ENCODE peak calls at places on chromosomes 16 and 17, in seven cellular contexts. One of them, this sample, is unnamed.

GRCh38 chr16:67236551-67237395 is 9.8 kb downstream of the TMEM208 start:
- DNase-seq in neural progenitor cell: peak; percentile 59
- DNase-seq in OCI-LY7: peak; percentile 83
- DNase-seq in PC-3: peak; percentile 51
- DNase-seq in H1: peak; percentile 77
- DNase-seq in fibroblast of lung: peak; percentile 52
- DNase-seq in GM23248: peak; percentile 84
- DNase-seq in this sample: peak; percentile 94

GRCh38 chr17:48068491-48068961 is 20.4 kb downstream of the NFE2L1 start:
- DNase-seq in OCI-LY7: peak; percentile 23
- DNase-seq in neural progenitor cell: no peak
- DNase-seq in PC-3: peak; percentile 51
- DNase-seq in H1: no peak
- DNase-seq in GM23248: peak; percentile 85
- DNase-seq in fibroblast of lung: no peak
- DNase-seq in this sample: peak; percentile 84

GRCh38 chr17:13521784-13522183 is 79.9 kb downstream of the HS3ST3A1 start:
- DNase-seq in OCI-LY7: no peak
- DNase-seq in PC-3: no peak
- DNase-seq in fibroblast of lung: no peak
- DNase-seq in neural progenitor cell: no peak
- DNase-seq in H1: no peak
- DNase-seq in GM23248: no peak
- DNase-seq in this sample: no peak

GRCh38 chr17:63435681-63436522 is 10.2 kb downstream of the CYB561 start:
- DNase-seq in H1: no peak
- DNase-seq in fibroblast of lung: no peak
- DNase-seq in PC-3: peak; percentile 60
- DNase-seq in neural progenitor cell: no peak
- DNase-seq in OCI-LY7: peak; percentile 75
- DNase-seq in GM23248: no peak
- DNase-seq in this sample: peak; percentile 84

GRCh38 chr16:73565263-73565662 is 517.3 kb upstream of the ZFHX3 start:
- DNase-seq in fibroblast of lung: peak; percentile 29
- DNase-seq in GM23248: peak; percentile 7
- DNase-seq in OCI-LY7: no peak
- DNase-seq in PC-3: peak; percentile 37
- DNase-seq in H1: no peak
- DNase-seq in neural progenitor cell: peak; percentile 55
- DNase-seq in this sample: no peak

GRCh38 chr16:86508947-86509758 is 1.2 kb upstream of the FOXF1 start:
- DNase-seq in PC-3: peak; percentile 35
- DNase-seq in H1: no peak
- DNase-seq in fibroblast of lung: peak; percentile 90
- DNase-seq in OCI-LY7: no peak
- DNase-seq in GM23248: peak; percentile 86
- DNase-seq in neural progenitor cell: peak; percentile 80
- DNase-seq in this sample: peak; percentile 98

GRCh38 chr17:81558115-81558468 is 5.9 kb upstream of the FAAP100 start:
- DNase-seq in PC-3: no peak
- DNase-seq in fibroblast of lung: no peak
- DNase-seq in GM23248: no peak
- DNase-seq in OCI-LY7: no peak
- DNase-seq in H1: no peak
- DNase-seq in neural progenitor cell: no peak
- DNase-seq in this sample: no peak

GRCh38 chr17:2176484-2177175 is 121.7 kb downstream of the HIC1 start:
- DNase-seq in fibroblast of lung: no peak
- DNase-seq in PC-3: no peak
- DNase-seq in neural progenitor cell: no peak
- DNase-seq in OCI-LY7: no peak
- DNase-seq in H1: no peak
- DNase-seq in GM23248: no peak
- DNase-seq in this sample: no peak

GRCh38 chr17:58079300-58080033 is 3.8 kb upstream of the DYNLL2 start:
- DNase-seq in neural progenitor cell: no peak
- DNase-seq in H1: no peak
- DNase-seq in fibroblast of lung: no peak
- DNase-seq in PC-3: no peak
- DNase-seq in GM23248: no peak
- DNase-seq in OCI-LY7: no peak
- DNase-seq in this sample: no peak

GRCh38 chr16:87186876-87187533 is 130.2 kb downstream of the C16orf95 start:
- DNase-seq in neural progenitor cell: no peak
- DNase-seq in GM23248: no peak
- DNase-seq in H1: no peak
- DNase-seq in OCI-LY7: no peak
- DNase-seq in PC-3: no peak
- DNase-seq in fibroblast of lung: no peak
- DNase-seq in this sample: no peak

GRCh38 chr17:59254742-59255141 is 34.4 kb downstream of the GDPD1 start:
- DNase-seq in PC-3: peak; percentile 49
- DNase-seq in OCI-LY7: no peak
- DNase-seq in GM23248: no peak
- DNase-seq in fibroblast of lung: no peak
- DNase-seq in neural progenitor cell: no peak
- DNase-seq in H1: no peak
- DNase-seq in this sample: no peak

GRCh38 chr17:55023626-55024025 is 55.1 kb downstream of the STXBP4 start:
- DNase-seq in PC-3: no peak
- DNase-seq in fibroblast of lung: peak; percentile 17
- DNase-seq in neural progenitor cell: no peak
- DNase-seq in H1: no peak
- DNase-seq in GM23248: no peak
- DNase-seq in OCI-LY7: no peak
- DNase-seq in this sample: no peak

GRCh38 chr17:81412490-81413093 is 17.3 kb downstream of the BAHCC1 start:
- DNase-seq in fibroblast of lung: no peak
- DNase-seq in OCI-LY7: no peak
- DNase-seq in GM23248: no peak
- DNase-seq in PC-3: no peak
- DNase-seq in neural progenitor cell: no peak
- DNase-seq in H1: no peak
- DNase-seq in this sample: no peak

GRCh38 chr17:63331301-63331700 is 114.8 kb downstream of the CYB561 start:
- DNase-seq in H1: no peak
- DNase-seq in GM23248: no peak
- DNase-seq in fibroblast of lung: no peak
- DNase-seq in neural progenitor cell: no peak
- DNase-seq in PC-3: no peak
- DNase-seq in OCI-LY7: no peak
- DNase-seq in this sample: no peak

GRCh38 chr17:77237232-77238008 is 96.7 kb downstream of the SEC14L1 start:
- DNase-seq in OCI-LY7: no peak
- DNase-seq in neural progenitor cell: no peak
- DNase-seq in GM23248: no peak
- DNase-seq in H1: no peak
- DNase-seq in PC-3: no peak
- DNase-seq in fibroblast of lung: no peak
- DNase-seq in this sample: no peak

GRCh38 chr17:81404557-81405165 is 9.4 kb downstream of the BAHCC1 start:
- DNase-seq in H1: no peak
- DNase-seq in OCI-LY7: peak; percentile 35
- DNase-seq in fibroblast of lung: no peak
- DNase-seq in neural progenitor cell: no peak
- DNase-seq in PC-3: no peak
- DNase-seq in GM23248: no peak
- DNase-seq in this sample: no peak

GRCh38 chr17:4953461-4953961 is 2.6 kb downstream of the ENO3 start:
- DNase-seq in neural progenitor cell: no peak
- DNase-seq in PC-3: no peak
- DNase-seq in H1: no peak
- DNase-seq in fibroblast of lung: peak; percentile 56
- DNase-seq in GM23248: peak; percentile 77
- DNase-seq in OCI-LY7: no peak
- DNase-seq in this sample: peak; percentile 99

GRCh38 chr17:5115673-5116651 is at the start of gene USP6:
- DNase-seq in neural progenitor cell: no peak
- DNase-seq in OCI-LY7: no peak
- DNase-seq in GM23248: peak; percentile 13
- DNase-seq in PC-3: no peak
- DNase-seq in fibroblast of lung: no peak
- DNase-seq in H1: no peak
- DNase-seq in this sample: no peak

GRCh38 chr16:27720731-27721547 is 171.0 kb downstream of the KATNIP start:
- DNase-seq in neural progenitor cell: peak; percentile 38
- DNase-seq in fibroblast of lung: no peak
- DNase-seq in GM23248: peak; percentile 9
- DNase-seq in OCI-LY7: no peak
- DNase-seq in PC-3: no peak
- DNase-seq in H1: no peak
- DNase-seq in this sample: no peak

GRCh38 chr17:48878920-48879898 is 13.4 kb upstream of the ATP5MC1 start:
- DNase-seq in PC-3: peak; percentile 91
- DNase-seq in H1: no peak
- DNase-seq in neural progenitor cell: peak; percentile 80
- DNase-seq in GM23248: peak; percentile 77
- DNase-seq in fibroblast of lung: peak; percentile 75
- DNase-seq in OCI-LY7: peak; percentile 76
- DNase-seq in this sample: peak; percentile 84

GRCh38 chr16:49468611-49469322 is 95.2 kb downstream of the C16orf78 start:
- DNase-seq in GM23248: no peak
- DNase-seq in fibroblast of lung: no peak
- DNase-seq in neural progenitor cell: no peak
- DNase-seq in H1: no peak
- DNase-seq in PC-3: no peak
- DNase-seq in OCI-LY7: peak; percentile 82
- DNase-seq in this sample: no peak

GRCh38 chr17:32271844-32272243 is 6.2 kb downstream of the RHBDL3 start:
- DNase-seq in H1: no peak
- DNase-seq in GM23248: no peak
- DNase-seq in OCI-LY7: no peak
- DNase-seq in fibroblast of lung: no peak
- DNase-seq in neural progenitor cell: no peak
- DNase-seq in PC-3: no peak
- DNase-seq in this sample: no peak
- H3K4me2 ChIP-seq in H1: no peak overlapping the region
- H3K4me2 ChIP-seq in GM23248: no peak overlapping the region
- H3K4me2 ChIP-seq in OCI-LY7: no peak overlapping the region
- H3K4me2 ChIP-seq in fibroblast of lung: no peak overlapping the region
- H3K4me2 ChIP-seq in neural progenitor cell: no peak overlapping the region
- H3K4me2 ChIP-seq in PC-3: no peak overlapping the region
- H3K4me2 ChIP-seq in this sample: no peak overlapping the region

DNA sequence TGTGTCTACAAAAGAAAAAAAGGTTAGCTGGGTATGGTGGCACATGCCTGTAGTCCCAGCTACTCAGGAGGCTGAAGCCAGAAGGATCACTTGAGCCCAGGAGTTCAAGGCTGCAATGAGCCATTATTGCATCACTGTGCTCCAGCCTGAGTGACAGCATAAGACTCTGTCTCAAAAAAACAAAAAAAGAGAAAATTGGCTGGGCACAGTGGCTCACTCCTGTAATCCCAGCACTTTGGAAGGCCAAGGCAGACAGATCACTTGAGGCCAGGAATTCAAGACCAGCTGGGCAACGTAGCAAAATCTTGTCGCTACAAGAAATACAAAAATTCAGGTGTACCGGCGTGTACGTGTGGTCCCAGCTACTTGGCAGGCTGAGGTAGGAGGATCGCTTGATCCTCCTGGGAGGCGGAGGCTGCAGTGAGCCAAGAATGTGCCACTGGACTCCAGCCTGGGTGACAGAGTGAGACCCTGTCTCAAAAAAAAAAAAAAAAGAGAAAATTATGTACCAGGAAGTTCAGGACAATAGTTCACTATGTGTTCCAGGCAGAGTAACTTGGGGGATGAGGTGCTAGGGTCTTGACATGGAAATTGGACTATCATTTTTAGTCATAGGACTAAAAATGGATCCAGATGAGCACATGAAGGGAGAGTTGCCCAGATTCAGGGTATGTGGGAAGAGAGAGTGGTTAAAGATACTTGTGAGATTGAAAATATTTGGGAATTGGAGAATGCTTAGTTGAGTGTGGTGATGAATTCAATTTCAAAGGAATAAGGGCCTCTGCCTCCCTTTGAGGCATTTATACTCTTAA is 11.0 kb downstream of the ALDH3A2 start:
- DNase-seq in neural progenitor cell: no peak
- DNase-seq in H1: no peak
- DNase-seq in PC-3: no peak
- DNase-seq in GM23248: no peak
- DNase-seq in OCI-LY7: no peak
- DNase-seq in fibroblast of lung: no peak
- DNase-seq in this sample: no peak
- H3K36me3 ChIP-seq in neural progenitor cell: peaks cover 19% of the 10 kb centered on the region
- H3K36me3 ChIP-seq in H1: peaks cover 35% of the 10 kb centered on the region
- H3K36me3 ChIP-seq in PC-3: peaks cover 74% of the 10 kb centered on the region
- H3K36me3 ChIP-seq in GM23248: peaks cover 11% of the 10 kb centered on the region
- H3K36me3 ChIP-seq in OCI-LY7: peaks cover 60% of the 10 kb centered on the region
- H3K36me3 ChIP-seq in fibroblast of lung: no peaks in the 10 kb centered on the region
- H3K36me3 ChIP-seq in this sample: peaks cover 45% of the 10 kb centered on the region

DNA sequence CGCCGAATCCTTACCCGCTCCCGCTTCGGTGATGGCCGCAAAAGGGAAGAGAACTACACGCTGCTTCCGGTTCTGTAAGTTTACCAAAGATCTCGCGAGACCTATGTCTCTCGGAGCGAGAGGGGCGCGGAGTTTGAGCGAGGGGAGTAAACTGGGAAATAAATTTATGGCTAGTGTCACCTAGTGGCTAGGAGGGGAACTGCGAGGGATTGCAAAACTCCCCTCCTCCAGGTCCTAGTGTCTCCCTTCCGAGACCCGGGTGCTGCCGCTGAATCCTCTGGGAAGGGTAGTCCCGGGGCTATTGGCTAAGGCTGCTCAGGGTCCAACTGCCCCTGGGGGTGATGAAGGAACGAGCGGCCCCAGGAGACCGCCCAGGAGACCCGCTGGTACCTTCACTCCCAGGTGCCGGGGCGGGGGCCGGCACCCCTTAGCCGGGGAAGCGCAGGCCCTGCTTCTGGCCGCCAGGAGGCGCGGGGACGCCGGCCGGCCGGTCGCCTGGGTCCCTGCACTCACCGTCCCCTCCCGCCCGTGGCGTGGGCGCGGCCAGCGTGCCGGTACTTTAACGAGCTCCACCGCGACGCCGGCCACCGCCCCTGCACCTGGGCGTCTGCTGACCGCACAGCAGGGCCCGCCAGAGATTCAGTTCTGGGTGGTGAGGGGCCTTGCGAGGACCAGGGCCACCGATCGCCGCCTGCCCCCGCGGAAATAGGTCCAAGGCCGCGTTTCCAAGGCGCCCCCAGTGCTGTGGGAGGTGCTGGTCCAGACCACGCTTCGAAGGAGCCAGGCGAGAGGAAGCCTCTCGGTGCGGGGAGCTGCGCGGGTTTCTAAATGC is at the start of gene RPL26:
- DNase-seq in H1: peak; percentile 97
- DNase-seq in fibroblast of lung: peak; percentile 99
- DNase-seq in neural progenitor cell: peak; percentile 100
- DNase-seq in GM23248: peak; percentile 100
- DNase-seq in OCI-LY7: peak; percentile 100
- DNase-seq in PC-3: peak; percentile 96
- DNase-seq in this sample: peak; percentile 97
- H3K4me2 ChIP-seq in H1: peak within 1 kb of the TSS; percentile 80
- H3K4me2 ChIP-seq in fibroblast of lung: peak within 1 kb of the TSS; percentile 81
- H3K4me2 ChIP-seq in neural progenitor cell: peak within 1 kb of the TSS; percentile 93
- H3K4me2 ChIP-seq in GM23248: peak within 1 kb of the TSS; percentile 97
- H3K4me2 ChIP-seq in OCI-LY7: peak within 1 kb of the TSS; percentile 95
- H3K4me2 ChIP-seq in PC-3: peak within 1 kb of the TSS; percentile 99
- H3K4me2 ChIP-seq in this sample: peak within 1 kb of the TSS; percentile 87

GRCh38 chr17:42584880-42585279 is 7.4 kb upstream of the PSMC3IP start:
- DNase-seq in fibroblast of lung: no peak
- DNase-seq in OCI-LY7: no peak
- DNase-seq in neural progenitor cell: no peak
- DNase-seq in GM23248: no peak
- DNase-seq in PC-3: no peak
- DNase-seq in H1: no peak
- DNase-seq in this sample: no peak
- H3K36me3 ChIP-seq in fibroblast of lung: peaks cover 14% of the 10 kb centered on the region
- H3K36me3 ChIP-seq in OCI-LY7: peaks cover 89% of the 10 kb centered on the region
- H3K36me3 ChIP-seq in neural progenitor cell: no peaks in the 10 kb centered on the region
- H3K36me3 ChIP-seq in GM23248: peaks cover 56% of the 10 kb centered on the region
- H3K36me3 ChIP-seq in PC-3: no peaks in the 10 kb centered on the region
- H3K36me3 ChIP-seq in H1: peaks cover 36% of the 10 kb centered on the region
- H3K36me3 ChIP-seq in this sample: peaks cover 84% of the 10 kb centered on the region